ENCODE peak calls at places on chromosomes 5 and 9, in five cellular contexts. S is mesendoderm; K is CD4-positive, CD25-positive, alpha-beta regulatory T cell; R is HCT116; J is occipital lobe. C is an unnamed sample.

GRCh38 chr5:81125959-81126358 is 107.2 kb upstream of the CKMT2 start:
- DNase-seq in K (no peak), J (no peak), R (no peak), S (no peak), C (no peak)

GRCh38 chr5:68196876-68197275 is 18.7 kb upstream of the PIK3R1 start:
- DNase-seq in S (no peak), R (no peak), K (no peak), J (peak; percentile 18), C (no peak)

GRCh38 chr5:17203329-17204132 is 13.9 kb upstream of the BASP1 start:
- DNase-seq in R (peak; percentile 53), S (peak; percentile 65), K (no peak), J (peak; percentile 28), C (peak; percentile 67)

GRCh38 chr9:135980926-135981630 is 19.9 kb upstream of the UBAC1 start:
- DNase-seq in K (no peak), J (peak; percentile 80), R (no peak), S (no peak), C (no peak)

GRCh38 chr9:88076286-88077070 is 61.8 kb downstream of the SPATA31C2 start:
- DNase-seq in R (peak; percentile 63), S (peak; percentile 83), J (peak; percentile 66), K (peak; percentile 3), C (peak; percentile 85)

GRCh38 chr5:147452137-147452838 is 57.6 kb downstream of the DPYSL3 start:
- DNase-seq in S (peak; percentile 75), R (no peak), J (no peak), K (no peak), C (no peak)

GRCh38 chr9:135887585-135888050 is 19.7 kb downstream of the CAMSAP1 start:
- DNase-seq in S (peak; percentile 66), K (peak; percentile 67), J (no peak), R (no peak), C (no peak)

GRCh38 chr9:96674914-96675538 is 19.9 kb upstream of the PRXL2C start:
- DNase-seq in R (peak; percentile 81), K (no peak), J (no peak), S (no peak), C (no peak)

C was measured in SJCRH30.